ENCODE peak calls at places on chromosomes 5 and 9, in ten cellular contexts. K is upper lobe of left lung, L is LNCaP clone FGC, S is hepatocyte, A is bronchial epithelial cell, M is AG04450, O is HFF-Myc, Q is AG10803, J is stomach, W is ascending aorta. X is an unnamed sample.

GRCh38 chr5:16791036-16791705 is 144.9 kb downstream of the MYO10 start:
- DNase-seq in K (no peak), L (no peak), S (peak; percentile 71), A (peak; percentile 58), M (no peak), O (peak; percentile 32), Q (peak; percentile 62), J (no peak), W (no peak), X (peak; percentile 57)

GRCh38 chr5:55176176-55176818 is 3.3 kb upstream of the CDC20B start:
- DNase-seq in K (no peak), L (no peak), S (peak; percentile 80), A (peak; percentile 23), M (no peak), O (no peak), Q (no peak), J (peak; percentile 73), W (no peak), X (peak; percentile 76)

GRCh38 chr5:131634666-131634995 is 398 bp downstream of the RAPGEF6 start:
- DNase-seq in K (peak; percentile 71), L (no peak), S (peak; percentile 64), A (peak; percentile 38), M (no peak), O (no peak), Q (peak; percentile 49), J (peak; percentile 54), W (no peak), X (peak; percentile 68)

GRCh38 chr9:122320346-122320995 is 50.4 kb upstream of the PTGS1 start:
- DNase-seq in K (no peak), L (no peak), S (no peak), A (no peak), M (no peak), O (no peak), Q (no peak), J (no peak), W (no peak), X (no peak)

GRCh38 chr5:117077142-117077541 is 502.5 kb upstream of the SEMA6A start:
- DNase-seq in K (no peak), L (no peak), S (no peak), A (peak; percentile 30), M (no peak), O (no peak), Q (no peak), J (no peak), W (no peak), X (no peak)

GRCh38 chr9:7273575-7273974 is 515.8 kb downstream of the KDM4C start:
- DNase-seq in K (no peak), L (no peak), S (peak; percentile 54), A (peak; percentile 17), M (peak; percentile 6), O (no peak), Q (peak; percentile 16), J (no peak), W (no peak), X (no peak)

GRCh38 chr5:10233011-10233410 is 16.7 kb downstream of the ATPSCKMT start:
- DNase-seq in K (no peak), L (no peak), S (no peak), A (no peak), M (no peak), O (no peak), Q (no peak), J (no peak), W (no peak), X (no peak)

GRCh38 chr9:129102791-129103594 is 7.6 kb downstream of the CRAT start:
- DNase-seq in K (peak; percentile 43), L (no peak), S (peak; percentile 64), A (peak; percentile 59), M (no peak), O (no peak), Q (peak; percentile 55), J (peak; percentile 63), W (no peak), X (peak; percentile 54)

GRCh38 chr5:176388003-176388340 is 426 bp downstream of the NOP16 start:
- DNase-seq in K (no peak), L (no peak), S (peak; percentile 40), A (no peak), M (no peak), O (no peak), Q (no peak), J (no peak), W (no peak), X (no peak)

GRCh38 chr9:123696476-123696875 is 233.4 kb downstream of the DENND1A start:
- DNase-seq in K (no peak), L (no peak), S (no peak), A (no peak), M (no peak), O (no peak), Q (peak; percentile 27), J (no peak), W (no peak), X (no peak)

GRCh38 chr9:122016789-122017188 is 76.3 kb downstream of the TTLL11 start:
- DNase-seq in K (no peak), L (no peak), S (no peak), A (no peak), M (no peak), O (no peak), Q (no peak), J (no peak), W (no peak), X (no peak)

DNA sequence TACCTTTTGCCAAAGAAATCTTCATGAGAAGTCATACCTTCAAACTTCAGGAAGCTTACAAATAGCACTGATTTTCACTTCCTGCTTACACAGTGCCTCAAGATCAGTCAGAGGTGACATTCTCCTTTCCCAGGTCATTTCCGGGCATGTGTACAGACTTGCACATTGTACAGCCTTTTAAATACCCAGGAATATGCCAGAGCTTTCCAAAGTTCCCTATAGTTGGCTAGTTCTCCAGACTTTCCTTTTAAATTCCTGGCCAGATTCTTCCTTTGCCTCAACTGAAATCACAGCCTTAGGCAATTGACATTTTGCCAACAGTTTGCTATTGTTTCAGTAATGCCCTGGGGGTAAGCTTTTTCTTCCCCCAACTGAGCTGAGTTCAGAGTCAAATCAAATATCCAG is 47.2 kb downstream of the RFX3 start:
- DNase-seq in K (no peak), L (no peak), S (no peak), A (peak; percentile 98), M (no peak), O (no peak), Q (peak; percentile 25), J (no peak), W (no peak), X (no peak)
- H3K4me3 ChIP-seq in K (no peak overlapping the region), L (no peak overlapping the region), S (no peak overlapping the region), A (no peak overlapping the region), M (no peak overlapping the region), O (no peak overlapping the region), Q (no peak overlapping the region), J (no peak overlapping the region), W (no peak overlapping the region), X (no peak overlapping the region)

GRCh38 chr5:37604290-37604689 is 225.2 kb downstream of the WDR70 start:
- DNase-seq in K (no peak), L (no peak), S (no peak), A (no peak), M (no peak), O (no peak), Q (no peak), J (no peak), W (no peak), X (no peak)

GRCh38 chr5:37601163-37601562 is 222.0 kb downstream of the WDR70 start:
- DNase-seq in K (no peak), L (no peak), S (no peak), A (no peak), M (no peak), O (no peak), Q (no peak), J (no peak), W (no peak), X (no peak)

GRCh38 chr5:37606632-37607248 is 227.6 kb downstream of the WDR70 start:
- DNase-seq in K (no peak), L (no peak), S (no peak), A (no peak), M (no peak), O (no peak), Q (no peak), J (no peak), W (no peak), X (no peak)

GRCh38 chr5:37598665-37599064 is 219.5 kb downstream of the WDR70 start:
- DNase-seq in K (no peak), L (no peak), S (no peak), A (no peak), M (no peak), O (no peak), Q (peak; percentile 3), J (no peak), W (no peak), X (no peak)

GRCh38 chr5:37603072-37603471 is 224.0 kb downstream of the WDR70 start:
- DNase-seq in K (no peak), L (no peak), S (no peak), A (no peak), M (no peak), O (no peak), Q (no peak), J (no peak), W (no peak), X (no peak)
- H3K4me3 ChIP-seq in K (no peak overlapping the region), L (no peak overlapping the region), S (no peak overlapping the region), A (no peak overlapping the region), M (no peak overlapping the region), O (no peak overlapping the region), Q (no peak overlapping the region), J (no peak overlapping the region), W (no peak overlapping the region), X (no peak overlapping the region)

GRCh38 chr9:92385953-92386352 is 18.4 kb downstream of the OGN start:
- DNase-seq in K (no peak), L (no peak), S (no peak), A (peak; percentile 94), M (no peak), O (no peak), Q (peak; percentile 3), J (no peak), W (no peak), X (no peak)
- H3K4me3 ChIP-seq in K (no peak overlapping the region), L (no peak overlapping the region), S (no peak overlapping the region), A (no peak overlapping the region), M (no peak overlapping the region), O (no peak overlapping the region), Q (no peak overlapping the region), J (no peak overlapping the region), W (no peak overlapping the region), X (no peak overlapping the region)

DNA sequence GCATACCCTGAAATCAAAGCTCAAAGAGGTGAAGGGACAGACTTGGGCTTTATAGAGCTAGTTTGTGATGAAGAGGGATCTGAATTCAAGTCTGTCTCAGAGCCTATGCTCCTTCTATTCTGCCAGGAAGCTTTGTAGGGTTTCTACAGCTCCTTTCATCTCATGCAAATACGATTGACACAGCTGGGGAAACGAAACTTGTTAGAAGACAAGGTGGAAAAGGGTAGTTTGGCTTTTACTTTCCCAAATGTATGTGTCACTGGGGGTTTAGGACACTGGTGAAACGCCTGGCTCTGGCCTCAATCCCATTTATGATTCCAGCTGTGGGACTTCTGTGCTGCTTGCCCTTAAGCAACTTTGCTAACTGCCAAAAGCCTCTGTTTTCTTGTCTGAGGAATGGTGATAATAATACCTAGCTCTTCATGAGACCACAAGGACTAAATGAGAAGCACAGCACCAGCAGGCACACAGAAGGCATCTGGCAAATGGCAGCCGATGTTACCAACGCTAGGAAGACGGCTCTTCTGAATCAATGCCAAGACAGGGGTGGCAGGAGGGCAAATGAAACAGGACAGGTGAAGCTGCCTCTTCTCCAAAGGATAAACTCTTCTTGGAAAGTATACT is 70.3 kb upstream of the EQTN start:
- DNase-seq in K (no peak), L (no peak), S (no peak), A (no peak), M (no peak), O (no peak), Q (no peak), J (no peak), W (no peak), X (no peak)
- H3K4me3 ChIP-seq in K (no peak overlapping the region), L (no peak overlapping the region), S (no peak overlapping the region), A (no peak overlapping the region), M (no peak overlapping the region), O (no peak overlapping the region), Q (no peak overlapping the region), J (no peak overlapping the region), W (no peak overlapping the region), X (no peak overlapping the region)

X was measured in colonic mucosa.